ENCODE peak calls at places on chromosomes 13 and 19, in ten cellular contexts. U is NCI-H1105; M is GDM1; W is NAMALWA; C is C1 segment of cervical spinal cord; B is GM10248; G is cardiac muscle cell; H is activated CD4-positive, alpha-beta T cell treated with anti-CD3 and anti-CD28 coated beads, Interleukin-2, amount 50 U/mL, for 48 hours; J is OCI-LY7; Z is BE2C. A is an unnamed sample.

GRCh38 chr13:52600666-52601065 is 41.6 kb upstream of the HNRNPA1L2 start:
- DNase-seq in U (no peak), M (no peak), W (no peak), C (no peak), B (no peak), G (no peak), H (no peak), J (no peak), Z (no peak), A (no peak)

GRCh38 chr19:7986321-7987083 is 18.9 kb downstream of the ELAVL1 start:
- DNase-seq in U (no peak), M (no peak), W (no peak), C (no peak), B (no peak), G (no peak), H (no peak), J (no peak), Z (no peak), A (peak)

GRCh38 chr19:35073941-35074340 is 32.4 kb downstream of the HPN start:
- DNase-seq in U (no peak), M (no peak), W (no peak), C (no peak), B (no peak), G (no peak), H (no peak), J (no peak), Z (no peak), A (no peak)

GRCh38 chr19:45200614-45201013 is 22.0 kb downstream of the BLOC1S3 start:
- DNase-seq in U (no peak), M (peak), W (no peak), C (peak), B (no peak), G (peak), H (no peak), J (no peak), Z (peak), A (no peak)

GRCh38 chr13:85693889-85694511 is 105.2 kb downstream of the SLITRK6 start:
- DNase-seq in U (no peak), M (peak), W (peak), C (no peak), B (no peak), G (no peak), H (no peak), J (no peak), Z (peak), A (peak)

GRCh38 chr19:55228403-55229031 is at the start of gene TMEM86B:
- DNase-seq in U (no peak), M (no peak), W (no peak), C (no peak), B (no peak), G (no peak), H (no peak), J (no peak), Z (no peak), A (no peak)

GRCh38 chr19:3171894-3172679 is 6.5 kb upstream of the S1PR4 start:
- DNase-seq in U (no peak), M (no peak), W (no peak), C (no peak), B (no peak), G (no peak), H (no peak), J (no peak), Z (no peak), A (no peak)

GRCh38 chr13:77372275-77372674 is 45.4 kb upstream of the MYCBP2 start:
- DNase-seq in U (no peak), M (no peak), W (no peak), C (no peak), B (no peak), G (no peak), H (no peak), J (no peak), Z (no peak), A (no peak)

GRCh38 chr13:20258208-20258962 is 26.3 kb upstream of the GJB6 start:
- DNase-seq in U (no peak), M (no peak), W (no peak), C (no peak), B (no peak), G (no peak), H (no peak), J (no peak), Z (no peak), A (no peak)

GRCh38 chr13:73924607-73925006 is 209.6 kb downstream of the KLF12 start:
- DNase-seq in U (no peak), M (no peak), W (no peak), C (no peak), B (peak), G (no peak), H (no peak), J (no peak), Z (no peak), A (no peak)

GRCh38 chr19:19628499-19629134 is 597 bp upstream of the LPAR2 start:
- DNase-seq in U (peak), M (no peak), W (no peak), C (no peak), B (no peak), G (peak), H (peak), J (no peak), Z (no peak), A (no peak)

GRCh38 chr13:71021810-71022422 is 845.1 kb downstream of the DACH1 start:
- DNase-seq in U (no peak), M (no peak), W (no peak), C (no peak), B (no peak), G (no peak), H (no peak), J (no peak), Z (no peak), A (no peak)

GRCh38 chr13:113149711-113150544 is 8.5 kb upstream of the PROZ start:
- DNase-seq in U (no peak), M (no peak), W (no peak), C (no peak), B (no peak), G (no peak), H (no peak), J (no peak), Z (no peak), A (no peak)

GRCh38 chr19:12675940-12676339 is 5.7 kb downstream of the DHPS start:
- DNase-seq in U (no peak), M (no peak), W (no peak), C (no peak), B (no peak), G (no peak), H (no peak), J (no peak), Z (no peak), A (no peak)

GRCh38 chr13:46380242-46380641 is 6.8 kb downstream of the RUBCNL start:
- DNase-seq in U (no peak), M (no peak), W (peak), C (no peak), B (no peak), G (no peak), H (no peak), J (no peak), Z (no peak), A (no peak)

A was measured in hepatic stellate cell.